ENCODE peak calls at places on chromosomes 7 and 10, in four cellular contexts. U is A549, Q is heart left ventricle, K is lung. H is an unnamed sample.

GRCh38 chr7:139733751-139734150 is 44.0 kb downstream of the HIPK2 start:
- ATAC-seq in U (no peak), K (no peak), Q (no peak), H (no peak)

GRCh38 chr7:139061416-139061815 is 25.6 kb upstream of the ZC3HAV1L start:
- ATAC-seq in U (no peak), Q (no peak), K (no peak), H (no peak)

GRCh38 chr10:114083040-114083439 is 39.4 kb downstream of the ADRB1 start:
- ATAC-seq in Q (no peak), U (no peak), K (no peak), H (no peak)

GRCh38 chr10:5466451-5466996 is 32.8 kb downstream of the CALML5 start:
- ATAC-seq in K (peak), U (peak), Q (peak), H (peak)

GRCh38 chr7:101736077-101736476 is 81.3 kb upstream of the CUX1 start:
- ATAC-seq in K (no peak), U (no peak), Q (no peak), H (no peak)

GRCh38 chr7:158252837-158253669 is 334.6 kb downstream of the PTPRN2 start:
- ATAC-seq in K (no peak), Q (no peak), U (no peak), H (no peak)

GRCh38 chr10:4337581-4337980 is 488.4 kb upstream of the AKR1E2 start:
- ATAC-seq in U (no peak), K (no peak), Q (no peak), H (no peak)

GRCh38 chr10:30811665-30812017 is 182.1 kb upstream of the LYZL2 start:
- ATAC-seq in Q (peak), K (no peak), U (no peak), H (peak)

GRCh38 chr7:38398725-38399321 is 125.4 kb upstream of the TARP start:
- ATAC-seq in U (peak), Q (peak), K (no peak), H (peak)

GRCh38 chr10:89679986-89680385 is 21.4 kb upstream of the KIF20B start:
- ATAC-seq in U (no peak), Q (no peak), K (no peak), H (no peak)

GRCh38 chr10:122829454-122829853 is 16.2 kb downstream of the CUZD1 start:
- ATAC-seq in U (no peak), K (no peak), Q (no peak), H (no peak)

GRCh38 chr10:17647316-17647715 is 3.4 kb downstream of the STAM start:
- ATAC-seq in K (no peak), U (no peak), Q (no peak), H (no peak)

GRCh38 chr7:141221007-141221612 is 147.2 kb downstream of the TMEM178B start:
- ATAC-seq in U (no peak), Q (no peak), K (no peak), H (no peak)

GRCh38 chr10:125994601-125995000 is 98.2 kb downstream of the FANK1 start:
- ATAC-seq in Q (no peak), U (no peak), K (no peak), H (no peak)

GRCh38 chr10:71453186-71453585 is 56.5 kb downstream of the CDH23 start:
- ATAC-seq in K (no peak), Q (no peak), U (no peak), H (no peak)

GRCh38 chr7:20647908-20648776 is 32.7 kb downstream of the ABCB5 start:
- ATAC-seq in U (peak), Q (no peak), K (no peak), H (no peak)

GRCh38 chr7:27115161-27116018 is 12.9 kb upstream of the HOXA2 start:
- ATAC-seq in K (peak), Q (no peak), U (peak), H (no peak)

GRCh38 chr7:64632029-64632428 is 33.9 kb upstream of the ZNF107 start:
- ATAC-seq in U (no peak), Q (no peak), K (no peak), H (no peak)

GRCh38 chr7:64628721-64629120 is 37.2 kb upstream of the ZNF107 start:
- ATAC-seq in Q (no peak), U (no peak), K (no peak), H (no peak)

GRCh38 chr7:64633401-64633800 is 32.5 kb upstream of the ZNF107 start:
- ATAC-seq in U (no peak), Q (no peak), K (no peak), H (no peak)

GRCh38 chr7:64628192-64628591 is 37.7 kb upstream of the ZNF107 start:
- ATAC-seq in K (no peak), U (no peak), Q (no peak), H (no peak)

GRCh38 chr7:64630496-64630895 is 35.4 kb upstream of the ZNF107 start:
- ATAC-seq in K (no peak), U (no peak), Q (peak), H (no peak)
- H3K4me3 ChIP-seq in K (no peak), U (no peak), Q (no peak), H (no peak)

DNA sequence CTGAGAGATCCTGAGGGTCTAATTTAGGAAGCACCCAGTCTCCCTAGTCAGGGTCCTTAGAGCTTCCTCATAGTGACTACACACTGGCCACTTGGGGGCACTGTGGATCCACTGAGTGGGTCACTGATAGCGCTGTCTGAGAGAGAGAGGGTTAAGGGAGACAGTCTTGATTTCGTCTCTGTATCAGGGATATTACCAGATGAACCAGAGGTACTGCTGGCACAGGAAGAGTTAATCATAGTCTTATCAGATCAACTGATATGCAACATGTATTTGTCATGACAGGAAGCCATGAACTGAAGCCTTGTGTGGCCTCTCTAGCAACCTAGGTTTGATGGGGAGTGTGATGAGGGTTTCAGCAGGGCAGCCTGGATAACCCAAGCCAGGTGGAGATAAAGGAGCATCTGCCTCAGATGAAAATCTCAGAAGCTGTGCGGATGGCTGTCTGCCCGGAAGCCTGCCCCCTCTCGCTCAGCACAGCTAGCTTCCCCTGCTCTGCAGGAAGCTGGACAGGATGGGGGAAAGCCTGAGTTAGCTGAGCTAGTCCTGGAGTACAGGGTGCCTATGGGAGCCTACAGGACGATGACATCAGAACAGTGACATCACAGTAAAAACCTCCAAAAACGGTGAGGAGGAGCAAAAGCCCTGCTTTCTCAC is 214.0 kb upstream of the PRSS1 start:
- ATAC-seq in U (peak), Q (peak), K (peak), H (peak)
- H3K4me3 ChIP-seq in U (no peak), Q (no peak), K (no peak), H (no peak)

GRCh38 chr7:155382802-155383171 is 75.1 kb upstream of the EN2 start:
- ATAC-seq in K (no peak), Q (no peak), U (no peak), H (no peak)

GRCh38 chr7:155381852-155382801 is 75.8 kb upstream of the EN2 start:
- ATAC-seq in U (no peak), K (no peak), Q (peak), H (no peak)

GRCh38 chr7:155378959-155379871 is 78.7 kb upstream of the EN2 start:
- ATAC-seq in Q (no peak), U (no peak), K (no peak), H (no peak)

GRCh38 chr7:155380221-155380861 is 77.6 kb upstream of the EN2 start:
- ATAC-seq in Q (peak), U (peak), K (peak), H (no peak)

DNA sequence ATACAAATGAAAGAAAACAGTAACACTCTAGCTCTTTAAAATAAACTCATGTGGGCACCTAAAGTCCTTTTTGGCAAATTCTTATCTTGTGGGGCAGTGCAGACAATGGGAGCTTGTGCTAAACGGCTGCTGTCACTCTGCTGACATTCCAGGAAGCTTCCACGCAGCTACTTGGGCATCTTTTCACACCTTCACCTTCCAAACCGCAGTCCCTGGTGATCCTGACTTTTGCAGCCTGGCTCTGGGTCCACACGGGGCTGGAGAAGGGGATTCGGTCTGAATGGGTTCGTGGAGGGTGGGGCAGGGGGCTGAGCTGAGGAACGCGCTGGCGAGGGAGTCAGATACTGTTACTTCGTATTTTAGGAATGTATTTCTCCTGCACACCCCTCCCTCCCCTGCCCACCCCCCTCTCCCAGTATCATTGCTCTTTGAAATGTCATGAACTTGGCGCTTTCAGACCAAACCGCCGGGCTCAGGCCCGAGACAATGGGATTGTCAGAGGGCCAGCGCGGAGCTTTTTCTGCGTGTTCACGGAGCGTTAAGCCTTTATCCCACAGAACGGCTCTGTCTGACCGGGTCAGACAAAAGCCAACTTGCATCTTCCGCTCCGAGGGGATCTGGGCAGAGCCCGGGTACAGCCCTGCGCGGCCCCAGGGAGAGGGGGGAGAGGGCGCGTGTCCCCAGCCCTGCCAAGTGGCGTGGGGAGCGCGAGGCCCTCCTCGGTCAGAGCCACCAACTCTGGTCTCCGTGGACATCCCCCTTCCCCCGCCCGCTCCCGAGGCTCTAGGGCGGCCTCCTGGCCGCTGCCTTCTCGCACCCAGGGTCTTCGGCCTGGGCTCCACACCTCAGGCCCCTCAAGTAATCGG is 76.7 kb upstream of the EN2 start:
- ATAC-seq in Q (peak), U (no peak), K (peak), H (no peak)
- H3K4me3 ChIP-seq in Q (no peak), U (no peak), K (no peak), H (peak)

GRCh38 chr7:25861704-25862253 is 290.2 kb upstream of the NFE2L3 start:
- ATAC-seq in Q (no peak), U (no peak), K (no peak), H (no peak)
- H3K4me3 ChIP-seq in Q (no peak), U (peak), K (no peak), H (no peak)

GRCh38 chr7:22579961-22580360 is 80.0 kb upstream of the STEAP1B start:
- ATAC-seq in U (no peak), Q (no peak), K (no peak), H (no peak)

GRCh38 chr7:22574756-22575517 is 74.9 kb upstream of the STEAP1B start:
- ATAC-seq in K (no peak), Q (no peak), U (no peak), H (no peak)

GRCh38 chr7:22581099-22581498 is 81.1 kb upstream of the STEAP1B start:
- ATAC-seq in U (no peak), Q (no peak), K (no peak), H (no peak)

GRCh38 chr7:22576941-22577927 is 77.2 kb upstream of the STEAP1B start:
- ATAC-seq in Q (peak), K (peak), U (peak), H (peak)

DNA sequence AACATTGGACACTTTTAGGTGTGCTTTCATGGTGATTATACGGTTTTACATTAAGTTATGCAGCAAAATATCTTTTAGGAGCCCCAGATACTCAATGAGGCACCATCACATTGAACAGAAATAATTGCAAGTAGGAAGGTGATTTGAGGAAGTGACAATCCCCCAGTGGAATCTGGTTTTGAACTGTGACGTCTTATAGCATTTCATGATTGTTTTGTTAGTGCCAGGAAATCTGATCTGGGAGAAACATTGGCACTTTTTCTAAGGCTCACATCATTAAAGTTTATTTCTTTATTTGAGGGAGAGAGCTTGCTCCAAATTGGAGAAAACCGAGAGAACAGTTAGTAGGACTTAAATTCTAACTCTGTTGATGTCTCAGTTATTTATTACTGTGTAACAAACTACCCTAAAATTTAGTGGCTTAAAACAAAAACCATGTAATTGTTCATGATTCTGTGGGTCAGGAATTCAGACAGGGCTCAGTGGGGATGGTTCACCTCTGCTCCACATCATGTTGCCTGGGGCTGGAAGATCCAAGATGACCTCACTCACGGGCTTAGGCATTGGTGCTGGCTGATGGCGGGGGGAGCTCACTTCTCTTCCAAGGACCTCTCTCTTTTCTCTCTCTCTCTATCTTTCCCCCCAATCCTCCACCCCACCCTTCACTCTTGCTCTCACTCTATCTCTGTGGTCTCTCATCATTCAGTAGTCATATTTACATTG is 78.2 kb upstream of the STEAP1B start:
- ATAC-seq in K (no peak), Q (no peak), U (peak), H (peak)
- H3K4me3 ChIP-seq in K (no peak), Q (no peak), U (no peak), H (no peak)

H was measured in gastroesophageal sphincter.